ENCODE peak calls at places on chromosomes 16 and 17, in nine cellular contexts. G is WERI-Rb-1; D is omental fat pad; F is cardiac septum; I is RWPE1; B is EL; S is T-helper 1 cell; W is T-helper 2 cell; X is effector memory CD8-positive, alpha-beta T cell. T is an unnamed sample.

GRCh38 chr17:35645923-35646322 is 58.8 kb downstream of the AP2B1 start:
- DNase-seq in G (no peak), D (no peak), F (no peak), I (no peak), B (peak), S (no peak), W (no peak), X (no peak), T (no peak)

GRCh38 chr17:63140255-63140654 is 174.2 kb downstream of the TANC2 start:
- DNase-seq in G (no peak), D (no peak), F (no peak), I (no peak), B (peak), S (no peak), W (no peak), X (no peak), T (peak)

GRCh38 chr16:50627419-50627818 is 53.7 kb downstream of the SNX20 start:
- DNase-seq in G (peak), D (no peak), F (no peak), I (no peak), B (peak), S (peak), W (no peak), X (peak), T (no peak)

GRCh38 chr16:85754403-85754802 is 3.5 kb upstream of the C16orf74 start:
- DNase-seq in G (no peak), D (no peak), F (no peak), I (no peak), B (no peak), S (no peak), W (no peak), X (no peak), T (no peak)

GRCh38 chr16:2692948-2693651 is 10.8 kb downstream of the KCTD5 start:
- DNase-seq in G (no peak), D (no peak), F (no peak), I (no peak), B (no peak), S (no peak), W (no peak), X (no peak), T (peak)

GRCh38 chr17:50785942-50786570 is 18.7 kb upstream of the ANKRD40CL start:
- DNase-seq in G (peak), D (no peak), F (no peak), I (no peak), B (no peak), S (no peak), W (no peak), X (no peak), T (no peak)

GRCh38 chr17:6677158-6677831 is 25.7 kb downstream of the C17orf100 start:
- DNase-seq in G (no peak), D (no peak), F (no peak), I (no peak), B (peak), S (no peak), W (no peak), X (no peak), T (peak)

GRCh38 chr16:87713469-87714229 is 52.1 kb downstream of the KLHDC4 start:
- DNase-seq in G (no peak), D (no peak), F (no peak), I (no peak), B (no peak), S (peak), W (no peak), X (peak), T (no peak)

GRCh38 chr16:78490431-78490830 is 391.0 kb downstream of the WWOX start:
- DNase-seq in G (no peak), D (no peak), F (no peak), I (no peak), B (no peak), S (no peak), W (no peak), X (no peak), T (no peak)

GRCh38 chr16:66152841-66153525 is 213.5 kb upstream of the CDH5 start:
- DNase-seq in G (no peak), D (no peak), F (no peak), I (no peak), B (peak), S (no peak), W (no peak), X (no peak), T (peak)

GRCh38 chr16:674968-675883 is at the start of gene RHBDL1:
- DNase-seq in G (peak), D (no peak), F (no peak), I (no peak), B (peak), S (no peak), W (no peak), X (no peak), T (no peak)

GRCh38 chr16:57906385-57907316 is 64.3 kb downstream of the CNGB1 start:
- DNase-seq in G (no peak), D (no peak), F (no peak), I (no peak), B (peak), S (peak), W (no peak), X (peak), T (peak)

GRCh38 chr17:17680477-17681186 is 626 bp upstream of the RAI1 start:
- DNase-seq in G (no peak), D (no peak), F (no peak), I (no peak), B (no peak), S (no peak), W (no peak), X (no peak), T (no peak)

GRCh38 chr17:50218771-50219315 is 17.4 kb upstream of the COL1A1 start:
- DNase-seq in G (no peak), D (no peak), F (no peak), I (no peak), B (peak), S (no peak), W (no peak), X (no peak), T (peak)

GRCh38 chr17:48149174-48150106 is 41.9 kb downstream of the SNX11 start:
- DNase-seq in G (peak), D (no peak), F (no peak), I (no peak), B (no peak), S (no peak), W (no peak), X (no peak), T (no peak)

GRCh38 chr17:59756236-59756818 is 48.9 kb downstream of the VMP1 start:
- DNase-seq in G (no peak), D (no peak), F (no peak), I (peak), B (peak), S (no peak), W (no peak), X (no peak), T (peak)

GRCh38 chr17:54906713-54907112 is 6.1 kb downstream of the TOM1L1 start:
- DNase-seq in G (no peak), D (no peak), F (no peak), I (no peak), B (no peak), S (no peak), W (no peak), X (no peak), T (no peak)

GRCh38 chr16:67430504-67431076 is 331 bp upstream of the HSD11B2 start:
- DNase-seq in G (peak), D (no peak), F (no peak), I (peak), B (no peak), S (peak), W (no peak), X (no peak), T (no peak)

GRCh38 chr16:88920618-88921602 is 54.5 kb upstream of the PABPN1L start:
- DNase-seq in G (no peak), D (peak), F (peak), I (peak), B (peak), S (no peak), W (no peak), X (no peak), T (no peak)

T was measured in LHCN-M2.